ENCODE peak calls at places on chromosomes 5 and 9, in six cellular contexts. B, Q, F, E, N and C are unnamed samples.

GRCh38 chr9:100098241-100098886 is 436 bp downstream of the ERP44 start:
- DNase-seq in F (peak), Q (peak), B (no peak), N (no peak), E (no peak), C (no peak)

GRCh38 chr9:12416736-12417135 is 276.4 kb upstream of the TYRP1 start:
- DNase-seq in F (no peak), N (no peak), Q (no peak), E (no peak), B (no peak), C (no peak)

GRCh38 chr5:100430268-100430900 is 104.8 kb upstream of the FAM174A start:
- DNase-seq in E (peak), N (no peak), Q (peak), B (peak), F (peak), C (no peak)

GRCh38 chr9:103082494-103082893 is 87.4 kb downstream of the CYLC2 start:
- DNase-seq in Q (no peak), E (no peak), B (no peak), N (no peak), F (no peak), C (no peak)

GRCh38 chr5:149898811-149899210 is 45.8 kb downstream of the PDE6A start:
- DNase-seq in E (no peak), B (no peak), Q (no peak), N (no peak), F (no peak), C (no peak)

GRCh38 chr9:21854594-21854993 is 52.2 kb downstream of the MTAP start:
- DNase-seq in E (no peak), Q (peak), N (no peak), B (no peak), F (no peak), C (no peak)

GRCh38 chr5:110335361-110336046 is 391.0 kb downstream of the TMEM232 start:
- DNase-seq in F (no peak), Q (no peak), N (no peak), B (no peak), E (no peak), C (no peak)

GRCh38 chr5:32274548-32275420 is 38.0 kb downstream of the MTMR12 start:
- DNase-seq in F (no peak), Q (no peak), B (no peak), E (no peak), N (no peak), C (no peak)

GRCh38 chr5:99104538-99105132 is 175.8 kb upstream of the CHD1 start:
- DNase-seq in F (peak), B (no peak), Q (peak), E (no peak), N (no peak), C (no peak)

GRCh38 chr5:151597749-151598148 is 6.6 kb upstream of the FAT2 start:
- DNase-seq in B (no peak), F (no peak), Q (no peak), N (no peak), E (no peak), C (no peak)

GRCh38 chr5:14263700-14264099 is 120.6 kb downstream of the TRIO start:
- DNase-seq in N (no peak), Q (no peak), F (no peak), E (no peak), B (no peak), C (no peak)

GRCh38 chr5:17182494-17182893 is 34.9 kb upstream of the BASP1 start:
- DNase-seq in Q (no peak), E (no peak), N (no peak), B (no peak), F (no peak), C (no peak)
- TF ChIP-seq TAF1 in Q (no peak), E (no peak), N (no peak), B (no peak), F (no peak), C (no peak)

DNA sequence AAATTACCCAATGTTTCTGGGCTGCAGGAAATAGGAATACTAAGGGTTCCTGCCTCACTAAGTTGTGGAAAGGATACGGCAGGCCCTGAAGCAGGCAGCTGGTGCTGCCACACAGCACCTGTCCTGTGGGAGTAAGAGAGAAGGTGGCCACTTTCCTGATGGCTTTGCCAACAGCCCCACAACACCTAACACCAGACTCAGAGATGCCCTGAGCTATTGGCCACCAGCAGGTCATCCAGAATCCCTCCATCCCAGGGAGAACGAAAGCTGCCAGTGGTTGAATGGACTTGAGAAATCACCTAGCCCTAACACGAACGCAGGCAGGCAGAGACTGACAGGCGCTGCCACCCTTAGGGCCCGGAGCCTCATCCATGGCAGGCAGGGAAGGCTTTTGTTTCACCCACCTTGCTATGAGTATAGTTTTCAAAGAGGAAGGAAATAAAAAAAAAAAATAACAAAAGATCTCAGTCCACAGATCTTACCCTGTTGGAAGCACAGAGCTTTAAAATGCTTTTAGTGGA is 82.2 kb downstream of the DCP2 start:
- DNase-seq in Q (no peak), B (no peak), F (no peak), N (no peak), E (no peak), C (no peak)
- TF ChIP-seq POLR2AphosphoS5 in Q (no peak), B (no peak), F (no peak), N (no peak), E (no peak), C (no peak)

GRCh38 chr5:76818844-76819831 is at the start of gene F2RL1:
- DNase-seq in F (peak), Q (peak), E (no peak), B (peak), N (peak), C (no peak)
- TF ChIP-seq POLR2A in F (no peak), Q (no peak), E (no peak), B (no peak), N (peak), C (no peak)

GRCh38 chr9:127976943-127977871 is 3.6 kb downstream of the EEIG1 start:
- DNase-seq in N (no peak), B (no peak), Q (no peak), E (no peak), F (no peak), C (no peak)

GRCh38 chr9:127976498-127976897 is 4.3 kb downstream of the EEIG1 start:
- DNase-seq in F (no peak), E (no peak), N (no peak), Q (no peak), B (no peak), C (no peak)

GRCh38 chr9:127979015-127979332 is 1.8 kb downstream of the EEIG1 start:
- DNase-seq in Q (no peak), B (no peak), E (no peak), F (no peak), N (no peak), C (no peak)

GRCh38 chr9:127979333-127980055 is 1.3 kb downstream of the EEIG1 start:
- DNase-seq in E (no peak), F (peak), Q (peak), N (no peak), B (no peak), C (no peak)

DNA sequence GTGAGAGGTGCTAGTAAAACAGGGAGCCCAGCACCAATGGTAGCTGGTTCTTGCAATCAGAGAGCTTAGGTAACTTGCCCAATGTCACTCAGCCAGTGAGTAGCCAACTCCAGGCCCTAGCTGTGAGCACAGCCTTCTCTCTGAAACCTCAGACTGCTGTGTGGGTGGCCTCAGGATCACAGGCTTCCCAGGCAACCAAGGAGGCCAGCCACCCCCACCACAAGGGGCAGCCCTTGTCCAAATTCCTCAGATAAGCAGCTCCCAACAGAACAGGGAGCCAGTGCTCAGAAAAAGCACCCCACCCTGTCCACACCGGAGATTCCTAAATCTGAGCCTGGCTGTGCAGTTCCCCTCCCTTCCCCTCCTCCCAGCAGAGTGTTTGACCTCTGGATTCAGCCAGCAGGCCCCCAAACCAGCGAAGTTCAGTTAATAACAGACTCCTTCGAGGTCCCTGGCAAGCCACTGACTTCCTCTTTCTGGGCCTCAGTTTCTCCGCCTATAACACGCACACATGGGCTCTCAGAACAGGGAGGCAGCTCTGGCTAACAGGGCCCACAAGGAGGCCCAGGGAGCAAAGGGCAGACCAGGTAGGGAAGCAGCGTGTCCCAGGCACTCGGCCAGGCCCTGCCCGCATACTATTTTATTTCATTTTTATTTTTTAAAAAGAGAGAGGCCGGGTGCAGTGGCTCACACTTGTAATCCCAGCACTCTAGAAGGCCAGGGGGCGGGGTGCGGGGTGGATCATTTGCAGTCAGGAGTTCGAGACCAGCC is 2.7 kb downstream of the EEIG1 start:
- DNase-seq in N (no peak), E (no peak), B (no peak), Q (no peak), F (peak), C (no peak)
- TF ChIP-seq TAF1 in N (peak), E (no peak), B (no peak), Q (no peak), F (no peak), C (no peak)

DNA sequence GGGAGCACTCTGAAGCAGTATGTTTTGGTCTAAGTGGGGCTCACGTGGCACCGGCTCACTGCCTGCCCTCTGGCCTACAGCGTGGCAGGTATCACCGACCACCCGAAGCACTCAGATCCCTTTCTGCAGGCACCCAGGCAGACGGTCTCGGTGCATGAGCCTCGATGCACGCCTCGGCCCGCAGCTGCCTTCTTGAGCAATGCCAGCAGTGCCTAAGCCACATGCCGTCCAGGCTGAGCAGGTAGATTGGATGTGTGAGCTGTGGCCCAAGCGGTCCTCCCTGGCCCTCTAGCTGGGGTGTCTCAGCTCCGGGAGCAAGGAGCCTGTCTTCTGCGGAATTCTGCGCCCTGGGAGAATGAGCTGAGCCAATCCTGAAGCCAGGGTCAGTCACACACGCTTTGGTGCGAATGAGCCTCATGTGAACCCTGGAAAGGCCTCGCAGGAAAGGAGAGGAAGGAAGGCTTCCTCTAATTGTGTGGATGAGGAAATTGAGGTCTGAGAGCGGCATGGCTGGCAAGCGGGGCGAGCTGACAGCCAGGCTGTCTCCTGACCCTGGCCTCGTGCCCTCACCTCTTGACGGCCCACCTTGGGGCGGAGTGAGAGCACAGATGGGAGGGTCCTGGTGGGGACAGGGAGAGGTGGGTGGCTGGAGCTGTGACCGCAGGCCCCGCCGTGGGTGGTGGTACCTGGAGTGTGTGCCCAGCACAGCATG is 14.4 kb downstream of the RXRA start:
- DNase-seq in Q (no peak), E (no peak), N (no peak), F (no peak), B (no peak), C (no peak)
- TF ChIP-seq POLR2AphosphoS5 in Q (no peak), E (no peak), N (no peak), F (no peak), B (no peak), C (no peak)

GRCh38 chr5:71454913-71455312 is 538 bp upstream of the BDP1 start:
- DNase-seq in E (no peak), B (no peak), N (no peak), Q (no peak), F (no peak), C (no peak)

GRCh38 chr5:71452876-71453275 is 2.6 kb upstream of the BDP1 start:
- DNase-seq in Q (no peak), F (no peak), N (no peak), E (no peak), B (no peak), C (no peak)

GRCh38 chr5:71457106-71457505 is 1.7 kb downstream of the BDP1 start:
- DNase-seq in F (no peak), N (no peak), B (no peak), Q (no peak), E (no peak), C (no peak)

GRCh38 chr5:71456362-71456743 is 902 bp downstream of the BDP1 start:
- DNase-seq in Q (no peak), B (no peak), F (no peak), N (no peak), E (no peak), C (no peak)

GRCh38 chr5:71455427-71456361 is at the start of gene BDP1:
- DNase-seq in N (peak), B (peak), Q (peak), F (peak), E (peak), C (peak)
- TF ChIP-seq POLR2A in N (peak), B (peak), Q (peak), F (peak), E (peak), C (peak)